ENCODE peak calls at places on chromosomes 16 and 17, in eight cellular contexts. H, V, Y, C, Z, U, S and W are unnamed samples. For H3K4me1, the result is how much of the 10 kb centered on the place peaks cover.

GRCh38 chr17:80504671-80505413 is 28.4 kb upstream of the NPTX1 start:
- DNase-seq in H (peak), V (no peak), Y (no peak), C (no peak), Z (no peak), U (no peak), S (no peak), W (no peak)

GRCh38 chr17:17344507-17345293 is 41.5 kb downstream of the NT5M start:
- DNase-seq in H (no peak), V (no peak), Y (no peak), C (no peak), Z (no peak), U (no peak), S (no peak), W (peak)

GRCh38 chr16:10879681-10880589 is 2.9 kb downstream of the CIITA start:
- DNase-seq in H (no peak), V (no peak), Y (no peak), C (no peak), Z (no peak), U (no peak), S (no peak), W (no peak)

GRCh38 chr17:69857412-69857835 is 217.6 kb upstream of the KCNJ16 start:
- DNase-seq in H (peak), V (no peak), Y (no peak), C (no peak), Z (no peak), U (no peak), S (no peak), W (no peak)

GRCh38 chr17:73462830-73463229 is 151.0 kb upstream of the CDC42EP4 start:
- DNase-seq in H (no peak), V (peak), Y (no peak), C (no peak), Z (no peak), U (no peak), S (no peak), W (no peak)

GRCh38 chr16:73846292-73846849 is 450.2 kb upstream of the PSMD7 start:
- DNase-seq in H (no peak), V (peak), Y (no peak), C (no peak), Z (no peak), U (no peak), S (no peak), W (no peak)

GRCh38 chr16:68658258-68658973 is 13.3 kb downstream of the CDH3 start:
- DNase-seq in H (peak), V (peak), Y (no peak), C (no peak), Z (peak), U (no peak), S (peak), W (no peak)

GRCh38 chr17:11245187-11245586 is 4.2 kb downstream of the SHISA6 start:
- DNase-seq in H (no peak), V (no peak), Y (no peak), C (no peak), Z (no peak), U (no peak), S (no peak), W (no peak)

GRCh38 chr17:28598799-28599310 is at the start of gene SPAG5:
- DNase-seq in H (peak), V (peak), Y (peak), C (peak), Z (peak), U (peak), S (peak), W (peak)

GRCh38 chr16:84040823-84041391 is 1.7 kb downstream of the SLC38A8 start:
- DNase-seq in H (no peak), V (no peak), Y (no peak), C (no peak), Z (peak), U (no peak), S (no peak), W (no peak)

GRCh38 chr16:88772871-88773811 is 11.9 kb downstream of the PIEZO1 start:
- DNase-seq in H (no peak), V (peak), Y (no peak), C (no peak), Z (peak), U (peak), S (peak), W (peak)

GRCh38 chr16:68617735-68618134 is 27.4 kb upstream of the CDH3 start:
- DNase-seq in H (no peak), V (no peak), Y (no peak), C (no peak), Z (no peak), U (no peak), S (no peak), W (no peak)

GRCh38 chr17:81491761-81492160 is 20.8 kb downstream of the ACTG1 start:
- DNase-seq in H (no peak), V (no peak), Y (no peak), C (no peak), Z (no peak), U (no peak), S (no peak), W (no peak)

GRCh38 chr17:81431545-81432482 is 36.6 kb downstream of the BAHCC1 start:
- DNase-seq in H (no peak), V (no peak), Y (no peak), C (no peak), Z (no peak), U (no peak), S (no peak), W (no peak)

GRCh38 chr17:4739122-4740024 is at the start of the genes CXCL16 and ZMYND15:
- DNase-seq in H (peak), V (peak), Y (no peak), C (peak), Z (peak), U (peak), S (peak), W (no peak)

GRCh38 chr17:57926723-57927047 is 28.5 kb downstream of the CUEDC1 start:
- DNase-seq in H (no peak), V (no peak), Y (no peak), C (no peak), Z (no peak), U (no peak), S (no peak), W (no peak)

GRCh38 chr16:23952128-23953041 is 116.6 kb downstream of the PRKCB start:
- DNase-seq in H (no peak), V (peak), Y (no peak), C (no peak), Z (no peak), U (no peak), S (no peak), W (no peak)

GRCh38 chr16:79716645-79717323 is 116.2 kb upstream of the MAF start:
- DNase-seq in H (no peak), V (no peak), Y (no peak), C (no peak), Z (no peak), U (no peak), S (no peak), W (no peak)

GRCh38 chr17:80246726-80247125 is 13.9 kb upstream of the RNF213 start:
- DNase-seq in H (no peak), V (no peak), Y (no peak), C (no peak), Z (no peak), U (no peak), S (no peak), W (no peak)

GRCh38 chr16:24610421-24610765 is 71.0 kb downstream of the RBBP6 start:
- DNase-seq in H (no peak), V (peak), Y (no peak), C (no peak), Z (no peak), U (no peak), S (peak), W (no peak)

GRCh38 chr16:24544640-24545039 is 5.3 kb downstream of the RBBP6 start:
- DNase-seq in H (no peak), V (no peak), Y (no peak), C (no peak), Z (no peak), U (no peak), S (no peak), W (no peak)

GRCh38 chr17:4833941-4834501 is 881 bp downstream of the MINK1 start:
- DNase-seq in H (peak), V (peak), Y (no peak), C (no peak), Z (no peak), U (peak), S (peak), W (no peak)

GRCh38 chr17:76530826-76531500 is 6.5 kb downstream of the CYGB start:
- DNase-seq in H (no peak), V (no peak), Y (no peak), C (no peak), Z (no peak), U (no peak), S (no peak), W (no peak)

GRCh38 chr17:29140051-29140582 is 40.1 kb downstream of the MYO18A start:
- DNase-seq in H (no peak), V (peak), Y (peak), C (peak), Z (no peak), U (peak), S (peak), W (peak)

GRCh38 chr16:87288753-87289362 is 28.3 kb downstream of the C16orf95 start:
- DNase-seq in H (no peak), V (no peak), Y (no peak), C (no peak), Z (no peak), U (no peak), S (no peak), W (no peak)

GRCh38 chr17:70913086-70913485 is 743.8 kb downstream of the KCNJ2 start:
- DNase-seq in H (no peak), V (no peak), Y (no peak), C (no peak), Z (no peak), U (no peak), S (no peak), W (no peak)

GRCh38 chr17:29568331-29569244 is at the start of gene TP53I13:
- DNase-seq in H (peak), V (peak), Y (peak), C (peak), Z (peak), U (peak), S (peak), W (no peak)

GRCh38 chr17:4934173-4934979 is 2.3 kb downstream of the GP1BA start:
- DNase-seq in H (no peak), V (no peak), Y (no peak), C (no peak), Z (peak), U (no peak), S (no peak), W (no peak)

GRCh38 chr16:24896439-24896838 is 50.7 kb downstream of the SLC5A11 start:
- DNase-seq in H (no peak), V (no peak), Y (no peak), C (no peak), Z (no peak), U (no peak), S (no peak), W (no peak)

GRCh38 chr17:35804658-35805192 is 4.6 kb upstream of the TAF15 start:
- DNase-seq in H (peak), V (peak), Y (no peak), C (no peak), Z (no peak), U (peak), S (no peak), W (no peak)

GRCh38 chr16:3816326-3816725 is 64.2 kb downstream of the CREBBP start:
- DNase-seq in H (no peak), V (no peak), Y (no peak), C (no peak), Z (no peak), U (no peak), S (no peak), W (no peak)
- H3K4me1 ChIP-seq in H (under half), V (under half), Y (half or more), C (half or more), Z (under half), U (half or more), S (under half), W (under half)

GRCh38 chr17:41907633-41908539 is 10.9 kb downstream of the ACLY start:
- DNase-seq in H (peak), V (no peak), Y (no peak), C (no peak), Z (no peak), U (no peak), S (no peak), W (no peak)
- H3K27ac ChIP-seq in H (peak), V (no peak), Y (no peak), C (no peak), Z (no peak), U (no peak), S (no peak), W (no peak)

GRCh38 chr16:81556715-81557284 is 112.2 kb downstream of the CMIP start:
- DNase-seq in H (no peak), V (no peak), Y (no peak), C (peak), Z (no peak), U (no peak), S (no peak), W (no peak)

GRCh38 chr16:81558444-81559175 is 114.0 kb downstream of the CMIP start:
- DNase-seq in H (peak), V (no peak), Y (no peak), C (no peak), Z (peak), U (no peak), S (no peak), W (no peak)

GRCh38 chr16:81560979-81561657 is 116.5 kb downstream of the CMIP start:
- DNase-seq in H (no peak), V (no peak), Y (no peak), C (no peak), Z (no peak), U (no peak), S (no peak), W (no peak)

GRCh38 chr16:81555660-81556059 is 111.1 kb downstream of the CMIP start:
- DNase-seq in H (no peak), V (no peak), Y (no peak), C (no peak), Z (no peak), U (no peak), S (no peak), W (no peak)

DNA sequence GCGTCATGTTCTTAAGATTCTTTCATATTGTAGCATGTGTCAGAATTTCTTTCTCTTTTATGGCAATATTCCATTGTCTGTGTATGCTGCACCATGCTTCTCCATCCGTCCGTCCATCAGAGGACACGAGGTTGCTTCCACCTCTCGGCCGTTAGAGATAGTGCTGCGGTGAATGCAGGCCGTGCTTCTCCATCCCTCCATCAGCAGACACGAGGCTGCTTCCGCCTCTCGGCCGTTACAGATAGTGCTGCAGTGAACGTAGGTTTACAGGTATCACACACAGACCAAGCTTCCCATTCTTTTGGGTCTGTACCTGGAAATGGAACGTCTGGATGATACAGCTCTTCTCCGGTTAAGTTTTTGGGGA is 113.5 kb downstream of the CMIP start:
- DNase-seq in H (no peak), V (no peak), Y (no peak), C (no peak), Z (no peak), U (no peak), S (no peak), W (no peak)
- H3K4me1 ChIP-seq in H (half or more), V (under half), Y (under half), C (under half), Z (under half), U (under half), S (under half), W (under half)

DNA sequence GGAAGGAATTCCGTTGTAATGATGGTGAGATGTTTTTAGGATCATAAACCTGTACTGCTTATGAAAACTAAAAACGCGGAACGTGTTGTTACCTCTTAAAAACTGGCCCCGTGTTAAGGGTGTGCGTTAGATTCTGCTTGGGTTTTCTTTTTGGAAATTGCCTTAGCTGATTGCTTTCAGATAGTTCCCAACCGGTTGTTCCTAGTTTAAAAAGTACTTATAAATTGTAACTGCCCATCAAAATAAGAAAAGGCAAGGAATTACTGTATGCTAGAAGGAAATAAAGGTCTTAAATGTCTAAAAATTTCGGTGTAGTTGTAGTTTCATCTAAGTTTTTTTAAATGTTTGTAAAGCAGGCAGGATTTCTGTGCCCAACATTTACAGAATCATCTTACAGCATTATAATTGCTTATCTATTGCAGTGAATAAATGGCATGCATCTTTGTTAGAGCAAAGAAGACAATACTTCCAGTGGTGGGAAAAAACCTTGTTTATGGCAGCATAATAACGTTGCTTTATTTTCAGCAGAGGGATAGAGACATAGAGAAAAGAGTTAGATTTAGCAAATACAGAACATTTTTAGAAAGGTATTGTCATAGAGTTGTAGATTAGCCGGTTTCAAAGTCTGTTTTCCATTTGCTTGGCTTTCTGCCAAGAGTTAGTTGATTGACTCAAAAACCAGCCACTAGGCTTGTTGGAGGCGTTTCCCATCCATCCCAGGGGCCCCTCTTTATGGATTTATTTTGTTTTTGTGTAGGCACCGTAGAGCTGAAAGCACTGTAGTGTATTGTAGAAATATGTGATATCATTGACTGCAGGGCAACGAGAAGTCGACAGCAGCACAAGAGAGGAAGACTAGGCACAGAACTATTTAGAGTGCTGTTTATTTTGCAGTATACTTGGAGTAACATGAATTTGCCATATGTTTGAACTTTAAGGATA is 1.7 kb downstream of the PPM1D start:
- DNase-seq in H (peak), V (peak), Y (no peak), C (peak), Z (no peak), U (peak), S (peak), W (peak)
- H3K27ac ChIP-seq in H (peak), V (peak), Y (peak), C (no peak), Z (peak), U (peak), S (no peak), W (peak)

GRCh38 chr16:70758786-70759185 is 42.2 kb downstream of the VAC14 start:
- DNase-seq in H (no peak), V (no peak), Y (no peak), C (no peak), Z (no peak), U (no peak), S (no peak), W (no peak)
- H3K4me1 ChIP-seq in H (under half), V (under half), Y (under half), C (under half), Z (under half), U (under half), S (under half), W (under half)

GRCh38 chr17:48553190-48553547 is 8.3 kb upstream of the HOXB2 start:
- DNase-seq in H (no peak), V (no peak), Y (no peak), C (no peak), Z (no peak), U (peak), S (no peak), W (no peak)
- H3K27ac ChIP-seq in H (peak), V (peak), Y (peak), C (no peak), Z (peak), U (peak), S (no peak), W (peak)

GRCh38 chr17:48578616-48579560 is 738 bp upstream of the HOXB4 start:
- DNase-seq in H (no peak), V (no peak), Y (no peak), C (no peak), Z (no peak), U (no peak), S (no peak), W (no peak)
- H3K4me1 ChIP-seq in H (under half), V (under half), Y (half or more), C (under half), Z (under half), U (half or more), S (under half), W (under half)

GRCh38 chr17:62996221-62996620 is 30.2 kb downstream of the TANC2 start:
- DNase-seq in H (no peak), V (no peak), Y (no peak), C (no peak), Z (no peak), U (no peak), S (no peak), W (no peak)

GRCh38 chr17:62998665-62999393 is 32.8 kb downstream of the TANC2 start:
- DNase-seq in H (peak), V (no peak), Y (no peak), C (no peak), Z (no peak), U (no peak), S (no peak), W (no peak)

GRCh38 chr17:62995377-62995885 is 29.4 kb downstream of the TANC2 start:
- DNase-seq in H (peak), V (peak), Y (no peak), C (no peak), Z (no peak), U (no peak), S (no peak), W (no peak)

GRCh38 chr17:62994931-62995330 is 28.9 kb downstream of the TANC2 start:
- DNase-seq in H (no peak), V (peak), Y (no peak), C (no peak), Z (no peak), U (no peak), S (no peak), W (no peak)
- H3K27ac ChIP-seq in H (no peak), V (no peak), Y (no peak), C (no peak), Z (no peak), U (no peak), S (no peak), W (no peak)

GRCh38 chr17:78416311-78416711 is 37.9 kb downstream of the PGS1 start:
- DNase-seq in H (no peak), V (no peak), Y (no peak), C (no peak), Z (no peak), U (no peak), S (no peak), W (no peak)
- H3K4me1 ChIP-seq in H (under half), V (half or more), Y (half or more), C (half or more), Z (under half), U (under half), S (under half), W (under half)